ENCODE peak calls at places on chromosome 18, in four cellular contexts. P is H54, C is NCI-H1694, A is cardiac muscle cell. Z is an unnamed sample.

GRCh38 chr18:6752200-6752873 is 22.8 kb downstream of the ARHGAP28 start:
- DNase-seq in C (no peak), P (no peak), A (peak; percentile 37), Z (no peak)

GRCh38 chr18:45896991-45897390 is 70.1 kb downstream of the EPG5 start:
- DNase-seq in A (no peak), P (no peak), C (no peak), Z (no peak)

GRCh38 chr18:3985664-3986063 is 469.4 kb downstream of the DLGAP1 start:
- DNase-seq in C (no peak), P (no peak), A (no peak), Z (no peak)

GRCh38 chr18:77559274-77559910 is 309.7 kb downstream of the GALR1 start:
- DNase-seq in C (no peak), P (no peak), A (no peak), Z (no peak)

GRCh38 chr18:79366177-79367094 is 29.3 kb upstream of the NFATC1 start:
- DNase-seq in P (no peak), C (no peak), A (no peak), Z (no peak)

GRCh38 chr18:8367217-8367988 is 241.8 kb upstream of the RAB12 start:
- DNase-seq in C (peak; percentile 27), P (no peak), A (peak; percentile 77), Z (peak; percentile 65)

GRCh38 chr18:75165926-75166325 is 43.0 kb downstream of the PTGR3 start:
- DNase-seq in A (no peak), C (no peak), P (no peak), Z (no peak)

GRCh38 chr18:32469691-32470131 is 971 bp downstream of the GAREM1 start:
- DNase-seq in A (no peak), C (no peak), P (no peak), Z (peak; percentile 40)

GRCh38 chr18:10689231-10689953 is 163.6 kb downstream of the NAPG start:
- DNase-seq in C (no peak), P (no peak), A (no peak), Z (no peak)

GRCh38 chr18:25842665-25843064 is 247.7 kb downstream of the SS18 start:
- DNase-seq in P (no peak), C (no peak), A (no peak), Z (no peak)

GRCh38 chr18:48834421-48835011 is 116.2 kb downstream of the SMAD7 start:
- DNase-seq in C (no peak), A (no peak), P (peak; percentile 80), Z (peak; percentile 88)

GRCh38 chr18:62518460-62519375 is 4.1 kb upstream of the ZCCHC2 start:
- DNase-seq in P (no peak), C (no peak), A (no peak), Z (no peak)

GRCh38 chr18:39805218-39805617 is 2149.8 kb upstream of the PIK3C3 start:
- DNase-seq in P (no peak), C (no peak), A (no peak), Z (no peak)

GRCh38 chr18:75679347-75679746 is 251.8 kb upstream of the SMIM21 start:
- DNase-seq in P (no peak), C (no peak), A (no peak), Z (no peak)

GRCh38 chr18:55228191-55228590 is 268.9 kb upstream of the CCDC68 start:
- DNase-seq in C (no peak), P (no peak), A (no peak), Z (no peak)

GRCh38 chr18:70781860-70782453 is 493.1 kb downstream of the SOCS6 start:
- DNase-seq in P (peak; percentile 6), C (peak; percentile 24), A (peak; percentile 73), Z (peak; percentile 73)

GRCh38 chr18:67531929-67532328 is 15.4 kb upstream of the DSEL start:
- DNase-seq in A (no peak), C (no peak), P (no peak), Z (no peak)

GRCh38 chr18:79612291-79613108 is 67.1 kb upstream of the CTDP1 start:
- DNase-seq in C (no peak), A (no peak), P (no peak), Z (no peak)

GRCh38 chr18:57698571-57699276 is 77.1 kb upstream of the NARS1 start:
- DNase-seq in C (no peak), A (peak; percentile 51), P (no peak), Z (peak; percentile 1)

GRCh38 chr18:13455960-13456471 is 237.5 kb downstream of the LDLRAD4 start:
- DNase-seq in C (no peak), P (no peak), A (no peak), Z (peak; percentile 84)

GRCh38 chr18:40464032-40464431 is 1491.0 kb upstream of the PIK3C3 start:
- DNase-seq in P (no peak), C (no peak), A (no peak), Z (no peak)

GRCh38 chr18:39799010-39799409 is 2156.0 kb upstream of the PIK3C3 start:
- DNase-seq in C (no peak), P (no peak), A (no peak), Z (no peak)

GRCh38 chr18:67513285-67513684 is 3.2 kb downstream of the DSEL start:
- DNase-seq in P (no peak), C (no peak), A (no peak), Z (peak; percentile 6)

GRCh38 chr18:49052891-49053644 is 102.3 kb upstream of the SMAD7 start:
- DNase-seq in C (peak; percentile 50), A (no peak), P (peak; percentile 42), Z (no peak)

GRCh38 chr18:45596048-45596447 is 19.2 kb upstream of the SLC14A2 start:
- DNase-seq in A (no peak), C (peak; percentile 9), P (no peak), Z (peak; percentile 52)

GRCh38 chr18:38009335-38009734 is 443.7 kb upstream of the CELF4 start:
- DNase-seq in P (no peak), A (no peak), C (no peak), Z (no peak)

GRCh38 chr18:31042068-31042390 is 513 bp downstream of the DSC3 start:
- DNase-seq in P (no peak), A (peak; percentile 19), C (no peak), Z (no peak)

GRCh38 chr18:79380816-79381806 is 14.6 kb upstream of the NFATC1 start:
- DNase-seq in P (no peak), A (peak; percentile 67), C (peak; percentile 12), Z (peak; percentile 54)

GRCh38 chr18:10841203-10841602 is 308.2 kb downstream of the PIEZO2 start:
- DNase-seq in P (no peak), A (no peak), C (no peak), Z (no peak)

GRCh38 chr18:76994086-76994654 is 138.4 kb downstream of the MBP start:
- DNase-seq in A (no peak), C (no peak), P (no peak), Z (no peak)

GRCh38 chr18:62484941-62485340 is 37.9 kb upstream of the ZCCHC2 start:
- DNase-seq in C (no peak), A (no peak), P (no peak), Z (no peak)

GRCh38 chr18:24185805-24186204 is 46.9 kb downstream of the CABYR start:
- DNase-seq in C (no peak), A (no peak), P (no peak), Z (no peak)

GRCh38 chr18:75223687-75224347 is 13.2 kb downstream of the TSHZ1 start:
- DNase-seq in P (no peak), A (no peak), C (no peak), Z (no peak)

GRCh38 chr18:13380671-13381070 is 162.1 kb downstream of the LDLRAD4 start:
- DNase-seq in C (no peak), A (no peak), P (no peak), Z (no peak)

GRCh38 chr18:67951166-67951565 is 434.6 kb upstream of the DSEL start:
- DNase-seq in P (no peak), A (no peak), C (no peak), Z (no peak)

GRCh38 chr18:48488388-48488850 is 50.4 kb upstream of the CTIF start:
- DNase-seq in C (no peak), A (peak; percentile 94), P (peak; percentile 29), Z (no peak)

Z was measured in cerebellar cortex.